ENCODE peak calls at places on chromosomes 13 and 19, in eight cellular contexts. One of them, this sample, is unnamed.

GRCh38 chr13:27751953-27752352 is 40.3 kb upstream of the GSX1 start:
- DNase-seq in HL-60: no peak
- DNase-seq in GM12891: no peak
- DNase-seq in esophagus muscularis mucosa: no peak
- DNase-seq in sigmoid colon: no peak
- DNase-seq in breast epithelium: no peak
- DNase-seq in GM23338: no peak
- DNase-seq in SK-N-SH: no peak
- DNase-seq in this sample: no peak

GRCh38 chr19:31154021-31154420 is 195.2 kb downstream of the TSHZ3 start:
- DNase-seq in SK-N-SH: no peak
- DNase-seq in esophagus muscularis mucosa: no peak
- DNase-seq in sigmoid colon: no peak
- DNase-seq in breast epithelium: no peak
- DNase-seq in HL-60: no peak
- DNase-seq in GM12891: no peak
- DNase-seq in GM23338: no peak
- DNase-seq in this sample: no peak

GRCh38 chr13:26022538-26023292 is 29.1 kb downstream of the SHISA2 start:
- DNase-seq in HL-60: no peak
- DNase-seq in esophagus muscularis mucosa: no peak
- DNase-seq in sigmoid colon: no peak
- DNase-seq in SK-N-SH: peak; percentile 85
- DNase-seq in GM12891: no peak
- DNase-seq in breast epithelium: peak; percentile 89
- DNase-seq in GM23338: no peak
- DNase-seq in this sample: peak; percentile 74

GRCh38 chr13:67351114-67351513 is 121.0 kb upstream of the PCDH9 start:
- DNase-seq in esophagus muscularis mucosa: no peak
- DNase-seq in breast epithelium: no peak
- DNase-seq in GM12891: no peak
- DNase-seq in HL-60: no peak
- DNase-seq in GM23338: no peak
- DNase-seq in sigmoid colon: no peak
- DNase-seq in SK-N-SH: no peak
- DNase-seq in this sample: no peak

GRCh38 chr19:52369463-52370340 is at the start of gene ZNF880:
- DNase-seq in GM12891: peak; percentile 71
- DNase-seq in GM23338: peak; percentile 98
- DNase-seq in esophagus muscularis mucosa: peak; percentile 97
- DNase-seq in HL-60: peak; percentile 59
- DNase-seq in breast epithelium: peak; percentile 91
- DNase-seq in sigmoid colon: peak; percentile 96
- DNase-seq in SK-N-SH: peak; percentile 93
- DNase-seq in this sample: peak; percentile 97

GRCh38 chr19:3699071-3699740 is 1.1 kb downstream of the PIP5K1C start:
- DNase-seq in GM23338: no peak
- DNase-seq in esophagus muscularis mucosa: no peak
- DNase-seq in breast epithelium: no peak
- DNase-seq in SK-N-SH: peak; percentile 80
- DNase-seq in HL-60: peak; percentile 72
- DNase-seq in sigmoid colon: peak; percentile 89
- DNase-seq in GM12891: peak; percentile 66
- DNase-seq in this sample: peak; percentile 80

GRCh38 chr19:1266116-1266817 is 2.9 kb upstream of the CIRBP start:
- DNase-seq in esophagus muscularis mucosa: no peak
- DNase-seq in SK-N-SH: peak; percentile 93
- DNase-seq in breast epithelium: peak; percentile 87
- DNase-seq in sigmoid colon: peak; percentile 94
- DNase-seq in GM12891: peak; percentile 81
- DNase-seq in GM23338: peak; percentile 88
- DNase-seq in HL-60: peak; percentile 87
- DNase-seq in this sample: peak; percentile 92

GRCh38 chr13:19984430-19985218 is 26.1 kb downstream of the ZMYM2 start:
- DNase-seq in breast epithelium: no peak
- DNase-seq in GM23338: peak; percentile 84
- DNase-seq in GM12891: no peak
- DNase-seq in esophagus muscularis mucosa: no peak
- DNase-seq in sigmoid colon: no peak
- DNase-seq in SK-N-SH: peak; percentile 20
- DNase-seq in HL-60: no peak
- DNase-seq in this sample: no peak

GRCh38 chr19:4763021-4763420 is 28.5 kb upstream of the FEM1A start:
- DNase-seq in sigmoid colon: no peak
- DNase-seq in esophagus muscularis mucosa: no peak
- DNase-seq in GM23338: no peak
- DNase-seq in HL-60: no peak
- DNase-seq in breast epithelium: no peak
- DNase-seq in SK-N-SH: no peak
- DNase-seq in GM12891: no peak
- DNase-seq in this sample: no peak

GRCh38 chr19:4760285-4760650 is 31.3 kb upstream of the FEM1A start:
- DNase-seq in sigmoid colon: no peak
- DNase-seq in esophagus muscularis mucosa: no peak
- DNase-seq in HL-60: no peak
- DNase-seq in breast epithelium: no peak
- DNase-seq in GM12891: no peak
- DNase-seq in SK-N-SH: no peak
- DNase-seq in GM23338: no peak
- DNase-seq in this sample: no peak

GRCh38 chr19:4759388-4760284 is 31.9 kb upstream of the FEM1A start:
- DNase-seq in HL-60: peak; percentile 86
- DNase-seq in GM23338: peak; percentile 97
- DNase-seq in breast epithelium: peak; percentile 81
- DNase-seq in esophagus muscularis mucosa: peak; percentile 94
- DNase-seq in SK-N-SH: peak; percentile 99
- DNase-seq in sigmoid colon: peak; percentile 94
- DNase-seq in GM12891: peak; percentile 98
- DNase-seq in this sample: peak; percentile 85

GRCh38 chr19:4768934-4769777 is 22.4 kb upstream of the FEM1A start:
- DNase-seq in SK-N-SH: peak; percentile 90
- DNase-seq in GM12891: peak; percentile 74
- DNase-seq in GM23338: peak; percentile 98
- DNase-seq in HL-60: peak; percentile 61
- DNase-seq in sigmoid colon: peak; percentile 85
- DNase-seq in breast epithelium: peak; percentile 88
- DNase-seq in esophagus muscularis mucosa: no peak
- DNase-seq in this sample: peak; percentile 85

GRCh38 chr19:4764290-4764660 is 27.3 kb upstream of the FEM1A start:
- DNase-seq in HL-60: no peak
- DNase-seq in sigmoid colon: no peak
- DNase-seq in breast epithelium: no peak
- DNase-seq in GM23338: no peak
- DNase-seq in GM12891: no peak
- DNase-seq in esophagus muscularis mucosa: no peak
- DNase-seq in SK-N-SH: no peak
- DNase-seq in this sample: no peak
- TF ChIP-seq POLR2AphosphoS5 in HL-60: no peak
- TF ChIP-seq POLR2AphosphoS5 in sigmoid colon: no peak
- TF ChIP-seq POLR2AphosphoS5 in breast epithelium: no peak
- TF ChIP-seq POLR2AphosphoS5 in GM23338: no peak
- TF ChIP-seq POLR2AphosphoS5 in GM12891: no peak
- TF ChIP-seq POLR2AphosphoS5 in esophagus muscularis mucosa: no peak
- TF ChIP-seq POLR2AphosphoS5 in SK-N-SH: no peak
- TF ChIP-seq POLR2AphosphoS5 in this sample: no peak

DNA sequence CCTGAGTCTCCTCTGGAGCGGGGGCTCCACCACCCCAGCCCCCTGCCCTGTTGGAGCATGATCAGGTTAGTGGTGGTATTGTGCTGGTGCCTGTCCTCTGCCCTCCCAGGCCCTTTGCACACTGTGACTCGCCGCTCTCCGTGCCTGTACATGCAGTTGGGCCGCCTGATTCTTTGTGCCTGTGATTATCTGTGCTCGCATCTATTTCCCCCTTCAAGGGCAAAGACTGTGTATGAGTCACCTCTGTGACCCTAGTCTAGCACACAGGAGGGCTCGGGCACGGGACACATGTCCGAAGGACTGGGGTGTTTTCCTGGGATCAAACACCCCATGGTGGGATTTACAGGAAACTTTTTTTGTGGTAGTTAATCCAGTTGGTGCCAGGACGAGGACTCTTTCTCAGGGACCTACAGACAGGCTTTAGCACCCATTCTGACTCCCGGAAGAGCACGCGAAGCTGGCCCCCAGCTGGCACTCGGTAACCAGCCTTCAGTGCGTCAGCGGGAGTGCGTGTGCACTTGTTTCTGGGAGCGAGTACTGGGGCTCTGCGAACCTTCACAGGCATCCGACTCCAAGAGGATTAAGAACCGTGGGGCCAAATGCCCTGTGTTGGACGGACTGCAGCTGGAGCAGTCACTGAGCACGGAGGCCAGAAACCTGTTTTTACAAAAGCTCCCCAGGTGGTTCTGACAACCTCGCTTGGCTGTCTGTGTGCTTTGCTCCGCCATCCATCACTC is 6.7 kb downstream of the PPP1R37 start:
- DNase-seq in HL-60: no peak
- DNase-seq in breast epithelium: no peak
- DNase-seq in sigmoid colon: no peak
- DNase-seq in SK-N-SH: no peak
- DNase-seq in GM23338: no peak
- DNase-seq in esophagus muscularis mucosa: no peak
- DNase-seq in GM12891: no peak
- DNase-seq in this sample: no peak
- TF ChIP-seq POLR2AphosphoS5 in HL-60: no peak
- TF ChIP-seq POLR2AphosphoS5 in breast epithelium: no peak
- TF ChIP-seq POLR2AphosphoS5 in sigmoid colon: no peak
- TF ChIP-seq POLR2AphosphoS5 in SK-N-SH: no peak
- TF ChIP-seq POLR2AphosphoS5 in GM23338: no peak
- TF ChIP-seq POLR2AphosphoS5 in esophagus muscularis mucosa: no peak
- TF ChIP-seq POLR2AphosphoS5 in GM12891: no peak
- TF ChIP-seq POLR2AphosphoS5 in this sample: no peak

GRCh38 chr19:18929311-18929710 is 9.8 kb downstream of the DDX49 start:
- DNase-seq in GM12891: no peak
- DNase-seq in breast epithelium: no peak
- DNase-seq in GM23338: no peak
- DNase-seq in esophagus muscularis mucosa: no peak
- DNase-seq in SK-N-SH: no peak
- DNase-seq in sigmoid colon: no peak
- DNase-seq in HL-60: no peak
- DNase-seq in this sample: no peak
- TF ChIP-seq POLR2AphosphoS5 in GM12891: no peak
- TF ChIP-seq POLR2AphosphoS5 in breast epithelium: no peak
- TF ChIP-seq POLR2AphosphoS5 in GM23338: no peak
- TF ChIP-seq POLR2AphosphoS5 in esophagus muscularis mucosa: no peak
- TF ChIP-seq POLR2AphosphoS5 in SK-N-SH: no peak
- TF ChIP-seq POLR2AphosphoS5 in sigmoid colon: no peak
- TF ChIP-seq POLR2AphosphoS5 in HL-60: no peak
- TF ChIP-seq POLR2AphosphoS5 in this sample: no peak

GRCh38 chr13:70362820-70363219 is 254.6 kb upstream of the KLHL1 start:
- DNase-seq in HL-60: no peak
- DNase-seq in sigmoid colon: no peak
- DNase-seq in esophagus muscularis mucosa: no peak
- DNase-seq in GM23338: no peak
- DNase-seq in SK-N-SH: no peak
- DNase-seq in breast epithelium: no peak
- DNase-seq in GM12891: no peak
- DNase-seq in this sample: no peak
- TF ChIP-seq POLR2AphosphoS5 in HL-60: no peak
- TF ChIP-seq POLR2AphosphoS5 in sigmoid colon: no peak
- TF ChIP-seq POLR2AphosphoS5 in esophagus muscularis mucosa: no peak
- TF ChIP-seq POLR2AphosphoS5 in GM23338: no peak
- TF ChIP-seq POLR2AphosphoS5 in SK-N-SH: no peak
- TF ChIP-seq POLR2AphosphoS5 in breast epithelium: no peak
- TF ChIP-seq POLR2AphosphoS5 in GM12891: no peak
- TF ChIP-seq POLR2AphosphoS5 in this sample: no peak

GRCh38 chr13:51733656-51734334 is 70.2 kb downstream of the DHRS12 start:
- DNase-seq in SK-N-SH: no peak
- DNase-seq in HL-60: no peak
- DNase-seq in esophagus muscularis mucosa: peak; percentile 78
- DNase-seq in sigmoid colon: no peak
- DNase-seq in breast epithelium: no peak
- DNase-seq in GM23338: peak; percentile 12
- DNase-seq in GM12891: no peak
- DNase-seq in this sample: no peak

GRCh38 chr13:51729853-51730553 is 74.0 kb downstream of the DHRS12 start:
- DNase-seq in GM23338: no peak
- DNase-seq in GM12891: no peak
- DNase-seq in sigmoid colon: peak; percentile 86
- DNase-seq in esophagus muscularis mucosa: no peak
- DNase-seq in HL-60: no peak
- DNase-seq in breast epithelium: no peak
- DNase-seq in SK-N-SH: no peak
- DNase-seq in this sample: peak; percentile 82

GRCh38 chr13:51730927-51731326 is 73.0 kb downstream of the DHRS12 start:
- DNase-seq in GM12891: no peak
- DNase-seq in sigmoid colon: no peak
- DNase-seq in HL-60: no peak
- DNase-seq in SK-N-SH: no peak
- DNase-seq in breast epithelium: no peak
- DNase-seq in GM23338: no peak
- DNase-seq in esophagus muscularis mucosa: no peak
- DNase-seq in this sample: no peak

GRCh38 chr13:51728972-51729371 is 75.0 kb downstream of the DHRS12 start:
- DNase-seq in esophagus muscularis mucosa: no peak
- DNase-seq in GM23338: peak; percentile 18
- DNase-seq in HL-60: peak; percentile 30
- DNase-seq in GM12891: no peak
- DNase-seq in breast epithelium: no peak
- DNase-seq in sigmoid colon: no peak
- DNase-seq in SK-N-SH: no peak
- DNase-seq in this sample: no peak

GRCh38 chr13:51731759-51732158 is 72.2 kb downstream of the DHRS12 start:
- DNase-seq in esophagus muscularis mucosa: no peak
- DNase-seq in breast epithelium: no peak
- DNase-seq in SK-N-SH: no peak
- DNase-seq in sigmoid colon: no peak
- DNase-seq in GM12891: no peak
- DNase-seq in HL-60: no peak
- DNase-seq in GM23338: no peak
- DNase-seq in this sample: no peak
- TF ChIP-seq POLR2AphosphoS5 in esophagus muscularis mucosa: no peak
- TF ChIP-seq POLR2AphosphoS5 in breast epithelium: peak; percentile 57
- TF ChIP-seq POLR2AphosphoS5 in SK-N-SH: no peak
- TF ChIP-seq POLR2AphosphoS5 in sigmoid colon: peak; percentile 39
- TF ChIP-seq POLR2AphosphoS5 in GM12891: no peak
- TF ChIP-seq POLR2AphosphoS5 in HL-60: no peak
- TF ChIP-seq POLR2AphosphoS5 in GM23338: no peak
- TF ChIP-seq POLR2AphosphoS5 in this sample: no peak